ENCODE peak calls at places on chromosomes 11 and 22, in seven cellular contexts. C is A549, B is natural killer cell, N is HFFc6, P is GM12865, J is IMR-90, Y is AG09309. M is an unnamed sample.

GRCh38 chr11:2933376-2934056 is 4.3 kb upstream of the PHLDA2 start:
- DNase-seq in C (peak), Y (peak), J (peak), N (peak), P (peak), B (peak), M (no peak)

GRCh38 chr11:2149471-2150205 is 10.4 kb upstream of the IGF2 start:
- DNase-seq in B (no peak), C (no peak), J (no peak), P (no peak), N (no peak), Y (no peak), M (no peak)

GRCh38 chr11:92045325-92045724 is 179.3 kb upstream of the FAT3 start:
- DNase-seq in J (no peak), B (no peak), C (no peak), P (no peak), N (no peak), Y (no peak), M (no peak)

GRCh38 chr22:33882991-33883390 is 37.3 kb downstream of the LARGE1 start:
- DNase-seq in Y (no peak), B (no peak), N (no peak), C (no peak), J (no peak), P (no peak), M (no peak)

GRCh38 chr11:111557425-111558111 is 17.0 kb downstream of the LAYN start:
- DNase-seq in C (no peak), B (no peak), J (peak), P (no peak), Y (peak), N (peak), M (no peak)

GRCh38 chr11:27402450-27402849 is 39.4 kb upstream of the CCDC34 start:
- DNase-seq in Y (no peak), J (no peak), N (no peak), P (no peak), B (no peak), C (no peak), M (no peak)

GRCh38 chr11:135027461-135027860 is 615.4 kb upstream of the B3GAT1 start:
- DNase-seq in N (no peak), J (peak), C (no peak), Y (no peak), B (no peak), P (peak), M (no peak)

GRCh38 chr11:130145975-130146776 is 13.4 kb upstream of the ST14 start:
- DNase-seq in C (peak), B (no peak), J (no peak), P (peak), N (peak), Y (no peak), M (no peak)

GRCh38 chr11:119509277-119509841 is 86.4 kb upstream of the THY1 start:
- DNase-seq in Y (no peak), B (no peak), P (peak), C (no peak), J (peak), N (no peak), M (no peak)

GRCh38 chr11:43574949-43575915 is 105.3 kb upstream of the HSD17B12 start:
- DNase-seq in B (no peak), N (peak), J (peak), P (no peak), Y (no peak), C (no peak), M (peak)

GRCh38 chr22:26448334-26448733 is 19.3 kb downstream of the ASPHD2 start:
- DNase-seq in N (no peak), C (no peak), J (no peak), P (no peak), B (no peak), Y (no peak), M (no peak)

GRCh38 chr22:39946571-39947407 is 13.4 kb upstream of the TMA7B start:
- DNase-seq in P (peak), C (no peak), B (no peak), J (no peak), N (no peak), Y (no peak), M (no peak)

GRCh38 chr22:27880778-27881394 is 38.2 kb downstream of the PITPNB start:
- DNase-seq in N (peak), J (peak), Y (peak), C (peak), B (no peak), P (peak), M (peak)

GRCh38 chr11:34379539-34379938 is 21.7 kb upstream of the ABTB2 start:
- DNase-seq in P (no peak), Y (no peak), N (no peak), C (no peak), J (no peak), B (no peak), M (no peak)

GRCh38 chr11:133041928-133042890 is 490.1 kb downstream of the OPCML start:
- DNase-seq in N (no peak), P (no peak), B (no peak), J (no peak), Y (no peak), C (no peak), M (no peak)

GRCh38 chr22:33883561-33883960 is 36.7 kb downstream of the LARGE1 start:
- DNase-seq in Y (no peak), B (no peak), C (no peak), N (no peak), J (no peak), P (peak), M (no peak)

GRCh38 chr11:100895449-100895848 is 208.4 kb downstream of the ARHGAP42 start:
- DNase-seq in N (no peak), J (no peak), C (no peak), Y (no peak), B (no peak), P (no peak), M (no peak)

GRCh38 chr11:19345848-19346681 is 105.3 kb upstream of the E2F8 start:
- DNase-seq in N (no peak), J (no peak), P (no peak), B (no peak), C (peak), Y (no peak), M (peak)

GRCh38 chr11:19660076-19660475 is 52.6 kb upstream of the NAV2 start:
- DNase-seq in N (peak), Y (no peak), B (no peak), J (peak), C (peak), P (peak), M (peak)

GRCh38 chr11:75773595-75774353 is 5.2 kb downstream of the DGAT2 start:
- DNase-seq in Y (no peak), J (no peak), B (no peak), P (peak), N (no peak), C (no peak), M (peak)

GRCh38 chr11:108223449-108224149 is 732 bp downstream of the ATM start:
- DNase-seq in C (no peak), N (no peak), Y (no peak), B (no peak), J (peak), P (peak), M (no peak)

GRCh38 chr11:101885631-101886030 is 29.2 kb upstream of the CEP126 start:
- DNase-seq in C (no peak), J (no peak), B (no peak), N (no peak), P (no peak), Y (no peak), M (no peak)

GRCh38 chr11:60288531-60288930 is 8.1 kb downstream of the MS4A4A start:
- DNase-seq in B (no peak), C (no peak), Y (no peak), P (no peak), J (no peak), N (no peak), M (no peak)

GRCh38 chr22:27835446-27835845 is 33.9 kb upstream of the MN1 start:
- DNase-seq in P (no peak), N (no peak), C (no peak), J (peak), Y (no peak), B (no peak), M (no peak)

GRCh38 chr11:35260342-35260985 is 121.5 kb downstream of the CD44 start:
- DNase-seq in Y (peak), C (peak), B (no peak), N (peak), P (no peak), J (peak), M (no peak)

GRCh38 chr11:83002047-83002446 is 69.7 kb downstream of the RAB30 start:
- DNase-seq in C (no peak), J (no peak), Y (no peak), P (no peak), B (no peak), N (no peak), M (no peak)

GRCh38 chr22:36329217-36330078 is 58.3 kb downstream of the MYH9 start:
- DNase-seq in B (peak), C (peak), J (peak), Y (peak), N (peak), P (peak), M (no peak)

GRCh38 chr11:108601150-108601549 is 7.6 kb upstream of the EXPH5 start:
- DNase-seq in J (peak), P (no peak), B (no peak), C (no peak), N (peak), Y (no peak), M (no peak)

GRCh38 chr22:46019351-46019750 is 42.4 kb upstream of the WNT7B start:
- DNase-seq in C (no peak), B (no peak), P (no peak), N (no peak), Y (no peak), J (no peak), M (no peak)

GRCh38 chr22:46018859-46019258 is 41.9 kb upstream of the WNT7B start:
- DNase-seq in J (no peak), N (peak), B (no peak), P (no peak), C (no peak), Y (no peak), M (no peak)

GRCh38 chr22:46012881-46013281 is 35.9 kb upstream of the WNT7B start:
- DNase-seq in Y (no peak), P (no peak), C (no peak), J (no peak), B (no peak), N (no peak), M (no peak)

GRCh38 chr22:46013460-46014416 is 36.8 kb upstream of the WNT7B start:
- DNase-seq in J (peak), C (peak), P (peak), B (peak), N (peak), Y (peak), M (peak)

DNA sequence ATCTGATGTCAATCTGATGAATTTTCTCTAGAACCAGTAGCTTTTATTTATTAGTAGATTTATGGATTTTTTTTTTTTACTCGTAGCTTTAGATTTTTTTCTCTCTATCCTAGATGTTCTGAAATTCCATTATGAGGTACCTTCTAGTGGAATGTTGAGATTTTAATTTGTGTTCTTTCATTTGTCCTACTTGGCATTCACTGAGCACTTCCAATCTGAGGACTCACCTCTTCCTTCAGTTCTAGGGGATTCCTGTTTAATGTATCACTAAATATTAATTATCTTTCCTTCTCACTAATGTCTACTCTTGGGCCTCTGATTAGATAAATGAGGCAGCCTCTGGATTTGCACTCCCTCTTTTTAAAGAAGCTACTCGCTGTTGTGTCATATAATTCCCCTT is 40.2 kb upstream of the WNT7B start:
- DNase-seq in J (peak), Y (no peak), B (no peak), P (no peak), C (no peak), N (peak), M (no peak)
- TF ChIP-seq CTCF in J (no peak), Y (no peak), B (no peak), P (no peak), C (no peak), N (no peak), M (no peak)

DNA sequence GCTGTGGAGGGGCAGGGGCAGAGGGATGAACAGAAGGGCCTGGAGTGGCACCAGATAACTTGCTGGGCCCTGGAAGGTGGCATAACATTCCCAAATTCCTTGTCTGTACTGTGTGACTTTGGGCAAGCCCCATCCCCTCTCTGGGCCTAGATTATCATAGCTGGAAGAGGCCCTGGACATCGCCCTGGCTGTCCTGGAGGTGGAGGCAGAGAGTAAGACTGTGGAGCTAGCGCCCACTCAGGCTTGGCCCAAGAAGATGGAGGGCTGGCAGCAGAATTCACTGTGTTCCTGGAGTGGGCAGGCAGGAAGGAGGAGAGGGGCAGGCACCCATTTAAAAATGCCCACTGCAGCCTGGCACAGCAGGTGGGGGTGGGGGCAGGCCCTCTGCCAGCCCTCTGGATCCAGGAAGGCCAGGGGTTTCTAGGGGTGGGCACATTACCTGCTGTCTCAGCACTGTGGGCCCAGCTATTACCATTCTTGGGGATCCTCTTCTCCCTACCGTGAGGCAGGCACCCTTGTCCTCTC is 22.6 kb downstream of the ARHGEF17 start:
- DNase-seq in C (peak), J (peak), Y (no peak), B (no peak), N (peak), P (no peak), M (no peak)
- TF ChIP-seq CTCF in C (no peak), J (peak), Y (peak), B (no peak), N (peak), P (no peak), M (peak)

GRCh38 chr11:116513894-116514293 is 258.9 kb downstream of the BUD13 start:
- DNase-seq in N (peak), B (no peak), Y (no peak), C (no peak), P (peak), J (peak), M (no peak)
- TF ChIP-seq CTCF in N (peak), B (no peak), Y (peak), C (peak), P (peak), J (peak), M (peak)

GRCh38 chr22:42930810-42931420 is 73.8 kb upstream of the ARFGAP3 start:
- DNase-seq in P (peak), B (no peak), J (peak), C (no peak), N (peak), Y (no peak), M (no peak)
- TF ChIP-seq CTCF in P (no peak), B (no peak), J (peak), C (no peak), N (peak), Y (peak), M (peak)

GRCh38 chr11:65810046-65810868 is 23.4 kb downstream of the OVOL1 start:
- DNase-seq in C (no peak), Y (no peak), J (no peak), N (no peak), P (peak), B (no peak), M (no peak)
- TF ChIP-seq CTCF in C (no peak), Y (no peak), J (no peak), N (no peak), P (no peak), B (no peak), M (no peak)

GRCh38 chr11:126124284-126124683 is 61.6 kb upstream of the CDON start:
- DNase-seq in P (no peak), Y (no peak), C (no peak), B (no peak), N (no peak), J (peak), M (no peak)
- TF ChIP-seq CTCF in P (no peak), Y (no peak), C (no peak), B (no peak), N (no peak), J (no peak), M (no peak)

DNA sequence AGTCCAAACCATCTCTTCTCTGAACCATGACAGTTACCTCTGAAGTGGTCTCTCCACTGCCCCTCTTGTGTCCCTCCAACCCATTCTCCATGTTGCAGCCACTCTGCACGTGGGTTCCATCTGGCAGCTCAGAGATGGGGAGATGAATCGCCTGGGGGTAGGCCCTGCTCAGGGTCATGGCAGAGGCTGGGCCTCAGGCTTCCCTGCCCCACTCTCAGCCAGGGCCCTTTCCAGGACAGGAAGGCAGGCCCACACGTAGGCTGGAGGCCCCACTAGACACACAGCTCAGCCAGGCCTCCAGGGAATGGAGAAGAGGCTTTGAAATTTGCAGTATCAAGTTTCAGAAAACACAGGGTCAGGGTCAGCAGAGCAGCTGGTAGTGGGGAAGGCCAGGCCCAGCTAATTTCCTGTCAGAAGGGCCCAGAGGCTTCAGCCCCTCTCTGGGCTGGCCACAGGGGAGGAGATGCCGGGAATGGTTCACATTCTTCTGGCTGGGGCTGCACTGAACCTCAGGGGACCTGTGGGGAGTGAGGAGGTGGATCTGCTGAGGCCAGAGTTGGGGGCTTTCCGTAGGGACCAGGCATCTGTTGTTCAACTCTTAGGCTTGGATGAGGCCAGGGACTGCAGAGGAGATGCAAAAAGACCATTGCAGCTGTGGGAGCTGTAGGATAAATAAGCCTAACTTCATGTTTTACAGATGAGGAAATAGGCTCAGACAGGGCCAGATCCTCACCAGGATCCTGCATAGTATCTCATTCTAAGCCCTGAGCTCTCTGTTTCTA is 101.6 kb downstream of the SWAP70 start:
- DNase-seq in J (peak), C (no peak), P (peak), N (peak), B (no peak), Y (peak), M (no peak)
- TF ChIP-seq CTCF in J (no peak), C (no peak), P (no peak), N (no peak), B (no peak), Y (no peak), M (no peak)

GRCh38 chr22:50544078-50544745 is 1.5 kb upstream of the KLHDC7B start:
- DNase-seq in P (peak), B (peak), J (peak), C (peak), Y (no peak), N (peak), M (peak)
- TF ChIP-seq CTCF in P (peak), B (peak), J (peak), C (peak), Y (peak), N (peak), M (peak)

DNA sequence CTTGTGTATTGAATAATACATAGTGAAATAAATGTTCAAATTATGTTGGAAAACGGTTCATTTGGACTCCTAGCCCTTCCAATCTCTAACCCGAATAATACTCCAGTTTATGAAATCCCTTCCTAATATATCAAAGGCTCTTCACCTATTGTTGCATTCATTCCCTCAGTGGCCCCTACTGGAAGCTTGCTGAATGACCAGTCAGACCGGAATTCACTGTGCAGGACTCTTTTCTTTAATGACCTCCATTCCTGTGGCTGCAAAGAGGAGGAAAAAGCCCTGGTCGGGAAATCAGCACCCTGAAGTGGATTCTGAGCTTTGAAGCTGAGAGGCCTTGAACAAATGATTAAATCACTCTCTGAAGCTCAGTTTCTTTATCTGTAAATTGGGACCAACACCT is 19.1 kb upstream of the RCN1 start:
- DNase-seq in J (peak), N (peak), C (peak), Y (peak), B (no peak), P (no peak), M (no peak)
- TF ChIP-seq CTCF in J (peak), N (peak), C (no peak), Y (peak), B (no peak), P (peak), M (no peak)

GRCh38 chr11:13698147-13698546 is 29.7 kb downstream of the FAR1 start:
- DNase-seq in C (no peak), Y (no peak), P (no peak), B (no peak), J (no peak), N (no peak), M (no peak)

GRCh38 chr11:13702071-13702470 is 33.6 kb downstream of the FAR1 start:
- DNase-seq in J (no peak), C (no peak), P (no peak), Y (no peak), B (no peak), N (no peak), M (no peak)

GRCh38 chr11:13699870-13700269 is 31.4 kb downstream of the FAR1 start:
- DNase-seq in P (no peak), J (no peak), N (no peak), C (no peak), B (no peak), Y (no peak), M (no peak)

GRCh38 chr11:13699041-13699440 is 30.6 kb downstream of the FAR1 start:
- DNase-seq in Y (no peak), B (no peak), N (no peak), J (no peak), P (no peak), C (no peak), M (no peak)

DNA sequence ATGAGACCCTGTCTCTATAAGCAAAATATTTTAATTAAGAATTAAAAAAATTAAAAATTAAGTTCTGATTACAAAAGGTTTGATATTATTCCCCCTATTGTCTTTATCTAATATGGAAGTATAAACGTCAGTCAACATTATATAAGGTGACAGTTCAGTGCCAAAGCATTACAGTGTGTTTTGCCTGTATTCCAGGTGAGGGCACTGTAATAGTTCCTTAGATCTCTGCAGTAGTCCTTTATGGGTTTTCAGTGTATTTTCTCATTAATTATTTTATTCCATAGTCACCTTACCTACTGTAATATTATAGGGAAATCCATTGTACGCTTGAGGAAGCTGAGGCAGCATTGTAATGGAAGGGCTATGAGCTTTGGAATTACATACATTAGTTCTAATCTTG is 33.0 kb downstream of the FAR1 start:
- DNase-seq in J (no peak), P (no peak), B (no peak), Y (no peak), N (no peak), C (no peak), M (no peak)
- TF ChIP-seq CTCF in J (no peak), P (no peak), B (no peak), Y (no peak), N (no peak), C (peak), M (peak)